ENCODE peak calls at places on chromosomes 16 and 17, in four cellular contexts. One of them, this sample, is unnamed.

GRCh38 chr17:78132086-78132676 is 1.6 kb downstream of the TMC8 start:
- DNase-seq in iris pigment epithelial cell: no peak
- DNase-seq in neural crest cell: no peak
- DNase-seq in ACHN: no peak
- DNase-seq in this sample: no peak

GRCh38 chr16:75341934-75342811 is 90.7 kb upstream of the BCAR1 start:
- DNase-seq in iris pigment epithelial cell: peak
- DNase-seq in neural crest cell: no peak
- DNase-seq in ACHN: peak
- DNase-seq in this sample: no peak

GRCh38 chr17:17445925-17446665 is 30.7 kb upstream of the MED9 start:
- DNase-seq in iris pigment epithelial cell: peak
- DNase-seq in neural crest cell: no peak
- DNase-seq in ACHN: peak
- DNase-seq in this sample: no peak

GRCh38 chr16:89167425-89167941 is 4.1 kb upstream of the CDH15 start:
- DNase-seq in iris pigment epithelial cell: peak
- DNase-seq in neural crest cell: peak
- DNase-seq in ACHN: peak
- DNase-seq in this sample: peak

GRCh38 chr16:86635181-86635580 is 56.8 kb downstream of the FOXL1 start:
- DNase-seq in iris pigment epithelial cell: no peak
- DNase-seq in neural crest cell: no peak
- DNase-seq in ACHN: no peak
- DNase-seq in this sample: no peak

GRCh38 chr17:83080641-83081560 is 1.5 kb downstream of the METRNL start:
- DNase-seq in iris pigment epithelial cell: peak
- DNase-seq in neural crest cell: no peak
- DNase-seq in ACHN: peak
- DNase-seq in this sample: peak

GRCh38 chr17:33039874-33040273 is 48.2 kb downstream of the SPACA3 start:
- DNase-seq in iris pigment epithelial cell: peak
- DNase-seq in neural crest cell: no peak
- DNase-seq in ACHN: no peak
- DNase-seq in this sample: no peak

GRCh38 chr17:50479522-50480141 is 972 bp downstream of the RSAD1 start:
- DNase-seq in iris pigment epithelial cell: peak
- DNase-seq in neural crest cell: peak
- DNase-seq in ACHN: peak
- DNase-seq in this sample: peak

GRCh38 chr16:49854227-49855203 is 1.4 kb downstream of the ZNF423 start:
- DNase-seq in iris pigment epithelial cell: no peak
- DNase-seq in neural crest cell: peak
- DNase-seq in ACHN: no peak
- DNase-seq in this sample: peak

GRCh38 chr16:10609410-10609774 is 29.0 kb upstream of the EMP2 start:
- DNase-seq in iris pigment epithelial cell: peak
- DNase-seq in neural crest cell: no peak
- DNase-seq in ACHN: no peak
- DNase-seq in this sample: no peak